ENCODE peak calls at places on chromosomes 11 and 22, in nine cellular contexts. D is PC-9; Z is mammary epithelial cell; V is transverse colon; C is neuronal stem cell; I is A549; A is naive thymus-derived CD4-positive, alpha-beta T cell; O is mesenchymal stem cell; X is RWPE1. S is an unnamed sample.

GRCh38 chr22:46732513-46732912 is 5.5 kb downstream of the CERK start:
- DNase-seq in C (no peak), D (no peak), X (no peak), V (no peak), A (no peak), Z (no peak), O (no peak), I (no peak), S (no peak)

GRCh38 chr11:48012051-48012391 is 31.7 kb downstream of the PTPRJ start:
- DNase-seq in O (no peak), Z (no peak), C (no peak), V (no peak), I (no peak), X (no peak), D (no peak), A (no peak), S (no peak)

GRCh38 chr11:67441082-67441683 is 2.1 kb downstream of the CORO1B start:
- DNase-seq in C (no peak), X (no peak), D (no peak), V (no peak), Z (no peak), O (no peak), A (no peak), I (no peak), S (no peak)

GRCh38 chr11:16738198-16738948 is at the start of gene C11orf58:
- DNase-seq in D (peak; percentile 90), O (peak; percentile 99), Z (peak; percentile 96), V (peak; percentile 96), A (peak; percentile 97), I (peak; percentile 97), X (peak; percentile 94), C (peak; percentile 96), S (peak; percentile 74)

GRCh38 chr11:134542401-134543143 is 130.5 kb upstream of the B3GAT1 start:
- DNase-seq in V (peak; percentile 62), Z (no peak), D (peak; percentile 75), O (no peak), C (no peak), I (no peak), A (no peak), X (peak; percentile 36), S (no peak)

GRCh38 chr11:70158201-70158600 is 44.9 kb upstream of the FADD start:
- DNase-seq in A (no peak), C (no peak), O (peak; percentile 16), Z (no peak), I (peak; percentile 55), V (no peak), X (no peak), D (no peak), S (no peak)

GRCh38 chr11:6655790-6656580 is at the start of gene DCHS1:
- DNase-seq in D (no peak), C (no peak), V (peak; percentile 26), O (peak; percentile 26), Z (no peak), I (no peak), A (no peak), X (no peak), S (no peak)

GRCh38 chr22:16917144-16918003 is 90.6 kb downstream of the GAB4 start:
- DNase-seq in Z (peak; percentile 31), V (peak; percentile 47), D (peak; percentile 37), O (no peak), C (peak; percentile 49), A (peak; percentile 24), X (peak; percentile 46), I (peak; percentile 65), S (peak; percentile 35)

GRCh38 chr11:3735827-3736226 is 61.5 kb downstream of the NUP98 start:
- DNase-seq in X (no peak), I (peak; percentile 19), V (no peak), Z (peak; percentile 31), D (no peak), C (no peak), A (no peak), O (peak; percentile 36), S (no peak)

GRCh38 chr22:48952256-48953102 is 875.2 kb downstream of the BRD1 start:
- DNase-seq in Z (no peak), A (no peak), O (no peak), C (no peak), I (no peak), X (no peak), D (no peak), V (no peak), S (no peak)

GRCh38 chr11:15695096-15695721 is 580.5 kb downstream of the INSC start:
- DNase-seq in D (no peak), O (no peak), V (no peak), C (no peak), Z (no peak), A (no peak), I (no peak), X (no peak), S (no peak)

GRCh38 chr11:114031599-114032320 is 27.8 kb upstream of the ZBTB16 start:
- DNase-seq in A (no peak), Z (no peak), D (no peak), V (no peak), X (no peak), O (no peak), I (no peak), C (no peak), S (no peak)

GRCh38 chr11:1005913-1006312 is 30.6 kb downstream of the MUC6 start:
- DNase-seq in O (no peak), I (no peak), Z (no peak), C (no peak), D (no peak), X (peak; percentile 45), V (no peak), A (no peak), S (no peak)

GRCh38 chr22:44604455-44604854 is 97.5 kb upstream of the PRR5 start:
- DNase-seq in Z (no peak), C (no peak), V (no peak), I (no peak), O (no peak), X (no peak), A (no peak), D (no peak), S (no peak)
- H3K27ac ChIP-seq in Z (no peak overlapping the region), C (peak overlapping the region; percentile 21), V (no peak overlapping the region), I (no peak overlapping the region), O (no peak overlapping the region), X (no peak overlapping the region), A (no peak overlapping the region), D (no peak overlapping the region), S (no peak overlapping the region)

DNA sequence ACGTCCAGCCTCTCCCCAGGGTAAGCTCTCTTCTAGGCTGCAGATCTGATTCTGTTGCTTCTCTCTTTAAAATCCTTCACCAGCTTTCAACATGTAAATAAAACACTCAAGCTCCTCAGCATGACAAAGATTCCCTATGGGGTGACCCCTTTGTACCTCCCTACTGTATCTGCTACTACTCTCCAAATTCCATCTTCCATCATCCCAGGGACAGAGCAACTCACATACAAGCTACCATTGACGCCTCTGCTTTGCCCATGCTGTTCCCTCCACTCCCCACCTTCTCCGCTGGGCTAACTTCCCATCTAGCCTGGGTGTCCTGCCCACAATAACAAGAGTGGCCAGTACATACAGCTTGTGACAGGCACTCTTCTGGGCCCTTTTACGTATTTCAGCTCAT is 207.5 kb upstream of the ZBED5 start:
- DNase-seq in C (no peak), V (no peak), I (no peak), O (no peak), D (no peak), A (no peak), Z (no peak), X (no peak), S (no peak)
- H3K27ac ChIP-seq in C (no peak overlapping the region), V (no peak overlapping the region), I (no peak overlapping the region), O (no peak overlapping the region), D (no peak overlapping the region), A (no peak overlapping the region), Z (no peak overlapping the region), X (no peak overlapping the region), S (no peak overlapping the region)

GRCh38 chr11:116072776-116073175 is 568.6 kb upstream of the CADM1 start:
- DNase-seq in I (no peak), Z (no peak), D (no peak), A (no peak), O (no peak), V (no peak), X (no peak), C (peak; percentile 20), S (no peak)

GRCh38 chr11:116072133-116072532 is 567.9 kb upstream of the CADM1 start:
- DNase-seq in A (no peak), D (no peak), I (no peak), C (peak; percentile 51), X (no peak), Z (no peak), O (no peak), V (no peak), S (no peak)

GRCh38 chr11:116071241-116071640 is 567.0 kb upstream of the CADM1 start:
- DNase-seq in D (no peak), Z (no peak), O (no peak), X (no peak), A (no peak), V (no peak), I (no peak), C (no peak), S (no peak)

GRCh38 chr11:116073854-116074837 is 569.9 kb upstream of the CADM1 start:
- DNase-seq in O (peak; percentile 36), X (no peak), A (no peak), D (no peak), V (no peak), Z (no peak), C (peak; percentile 76), I (no peak), S (peak; percentile 65)

DNA sequence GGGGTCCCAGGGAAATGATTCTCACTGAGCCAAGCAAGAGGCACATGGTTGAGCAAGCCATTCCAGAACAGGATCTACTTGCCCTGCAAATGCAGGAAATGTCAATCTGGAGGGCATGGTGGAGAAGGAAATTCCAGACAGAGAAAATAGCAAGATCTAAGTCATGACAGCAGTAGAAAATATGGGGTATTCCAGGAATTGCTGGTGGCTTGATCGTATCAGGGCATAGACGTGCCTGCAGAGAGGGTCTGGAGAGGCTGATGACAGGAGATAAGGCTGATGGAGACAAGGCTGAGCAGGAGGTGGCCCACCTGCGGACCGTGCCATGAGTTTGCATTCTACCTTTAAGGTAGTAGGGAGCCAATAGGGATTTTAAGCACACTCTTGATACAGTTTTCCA is 566.3 kb upstream of the CADM1 start:
- DNase-seq in Z (no peak), V (no peak), D (no peak), X (no peak), A (no peak), I (no peak), O (no peak), C (no peak), S (no peak)
- H3K27ac ChIP-seq in Z (no peak overlapping the region), V (no peak overlapping the region), D (no peak overlapping the region), X (no peak overlapping the region), A (no peak overlapping the region), I (no peak overlapping the region), O (no peak overlapping the region), C (no peak overlapping the region), S (no peak overlapping the region)

GRCh38 chr11:120303004-120303637 is 22.0 kb upstream of the TLCD5 start:
- DNase-seq in V (peak; percentile 81), Z (peak; percentile 71), O (peak; percentile 78), D (no peak), X (peak; percentile 67), I (peak; percentile 76), A (peak; percentile 14), C (peak; percentile 78), S (no peak)
- H3K27ac ChIP-seq in V (peak overlapping the region; percentile 19), Z (no peak overlapping the region), O (no peak overlapping the region), D (peak overlapping the region; percentile 77), X (no peak overlapping the region), I (no peak overlapping the region), A (no peak overlapping the region), C (no peak overlapping the region), S (no peak overlapping the region)

DNA sequence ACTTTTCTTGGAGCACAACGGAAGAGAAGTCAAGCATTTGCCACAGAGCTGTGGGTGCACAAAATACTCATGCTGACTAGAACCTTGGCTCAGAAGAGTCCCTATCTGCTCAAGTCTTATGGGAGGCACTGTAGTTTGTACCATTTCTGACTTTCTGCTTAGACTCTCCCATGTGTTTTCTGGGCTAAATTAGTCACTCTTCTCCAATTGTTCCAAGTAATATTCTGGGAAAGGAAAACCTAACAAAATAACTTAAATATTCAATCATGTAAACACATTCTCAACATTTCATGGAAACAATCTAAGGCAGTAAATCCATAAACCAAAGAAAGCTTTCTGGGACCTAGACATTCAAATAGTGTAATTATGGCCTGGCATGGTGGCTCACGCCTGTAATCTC is 220.7 kb downstream of the SWAP70 start:
- DNase-seq in A (no peak), O (peak; percentile 14), Z (no peak), X (no peak), V (no peak), C (no peak), I (no peak), D (no peak), S (no peak)
- H3K27ac ChIP-seq in A (no peak overlapping the region), O (no peak overlapping the region), Z (no peak overlapping the region), X (no peak overlapping the region), V (no peak overlapping the region), C (no peak overlapping the region), I (no peak overlapping the region), D (no peak overlapping the region), S (no peak overlapping the region)

S was measured in caudate nucleus.